ENCODE peak calls at places on chromosomes 5 and 9, in six cellular contexts. Q is IMR-90, V is H9, S is H1, P is neuronal stem cell, O is trophoblast cell. I is an unnamed sample.

GRCh38 chr5:17024686-17025180 is 88.6 kb upstream of the MYO10 start:
- DNase-seq in Q (peak), V (no peak), S (no peak), P (no peak), O (peak), I (peak)

GRCh38 chr5:82332064-82332855 is 54.1 kb upstream of the RPS23 start:
- DNase-seq in Q (no peak), V (no peak), S (no peak), P (no peak), O (no peak), I (peak)

GRCh38 chr5:179801304-179802206 is 5.1 kb downstream of the MGAT4B start:
- DNase-seq in Q (peak), V (peak), S (no peak), P (no peak), O (peak), I (peak)

GRCh38 chr9:133769511-133770075 is 31.4 kb upstream of the SARDH start:
- DNase-seq in Q (no peak), V (peak), S (no peak), P (no peak), O (no peak), I (no peak)

GRCh38 chr9:13728917-13729811 is 449.7 kb upstream of the MPDZ start:
- DNase-seq in Q (peak), V (no peak), S (no peak), P (no peak), O (peak), I (peak)

GRCh38 chr9:135926402-135927194 is 19.3 kb upstream of the CAMSAP1 start:
- DNase-seq in Q (peak), V (no peak), S (no peak), P (no peak), O (peak), I (peak)

GRCh38 chr5:154315196-154315595 is 124.7 kb downstream of the GALNT10 start:
- DNase-seq in Q (no peak), V (no peak), S (no peak), P (no peak), O (peak), I (no peak)

GRCh38 chr9:97749928-97750327 is 52.8 kb upstream of the XPA start:
- DNase-seq in Q (no peak), V (no peak), S (no peak), P (no peak), O (no peak), I (no peak)

GRCh38 chr5:38536968-38537367 is 19.5 kb downstream of the LIFR start:
- DNase-seq in Q (no peak), V (no peak), S (no peak), P (no peak), O (no peak), I (no peak)

GRCh38 chr5:54229041-54229780 is 81.2 kb downstream of the ARL15 start:
- DNase-seq in Q (peak), V (peak), S (no peak), P (peak), O (peak), I (peak)

GRCh38 chr9:35923927-35924763 is 14.9 kb downstream of the SPAAR start:
- DNase-seq in Q (peak), V (no peak), S (no peak), P (no peak), O (peak), I (peak)

GRCh38 chr9:98899399-98900056 is 44.2 kb upstream of the COL15A1 start:
- DNase-seq in Q (peak), V (no peak), S (no peak), P (no peak), O (no peak), I (peak)

GRCh38 chr9:133738039-133738805 is at the start of gene SARDH:
- DNase-seq in Q (peak), V (peak), S (peak), P (peak), O (peak), I (peak)

GRCh38 chr9:17906204-17906840 is 327.5 kb downstream of the SH3GL2 start:
- DNase-seq in Q (no peak), V (peak), S (no peak), P (peak), O (no peak), I (no peak)

GRCh38 chr9:35756275-35756742 is 2.2 kb upstream of the MSMP start:
- DNase-seq in Q (no peak), V (no peak), S (peak), P (no peak), O (no peak), I (no peak)

GRCh38 chr9:89215342-89215741 is 36.7 kb upstream of the SHC3 start:
- DNase-seq in Q (no peak), V (no peak), S (no peak), P (no peak), O (no peak), I (peak)

GRCh38 chr5:123545506-123545905 is 33.5 kb downstream of the CSNK1G3 start:
- DNase-seq in Q (no peak), V (no peak), S (no peak), P (no peak), O (peak), I (peak)

GRCh38 chr9:93620881-93621820 is 44.8 kb downstream of the PHF2 start:
- DNase-seq in Q (no peak), V (no peak), S (no peak), P (no peak), O (no peak), I (no peak)

GRCh38 chr5:76669245-76669644 is 46.0 kb upstream of the F2RL2 start:
- DNase-seq in Q (peak), V (no peak), S (no peak), P (no peak), O (peak), I (no peak)

GRCh38 chr9:130120832-130121231 is 51.4 kb upstream of the NCS1 start:
- DNase-seq in Q (no peak), V (no peak), S (no peak), P (no peak), O (no peak), I (no peak)

GRCh38 chr9:111992523-111992922 is 95.9 kb downstream of the UGCG start:
- DNase-seq in Q (peak), V (no peak), S (no peak), P (no peak), O (peak), I (peak)

GRCh38 chr5:124074500-124074899 is 562.5 kb downstream of the CSNK1G3 start:
- DNase-seq in Q (no peak), V (no peak), S (no peak), P (no peak), O (no peak), I (no peak)

GRCh38 chr9:80501635-80502034 is 929.9 kb downstream of the TLE4 start:
- DNase-seq in Q (peak), V (no peak), S (no peak), P (no peak), O (no peak), I (peak)

GRCh38 chr9:127444921-127445850 is 6.0 kb downstream of the RPL12 start:
- DNase-seq in Q (peak), V (no peak), S (no peak), P (no peak), O (peak), I (no peak)

GRCh38 chr5:85049020-85049419 is 664.3 kb upstream of the EDIL3 start:
- DNase-seq in Q (peak), V (peak), S (no peak), P (peak), O (peak), I (peak)

GRCh38 chr5:180139731-180140626 is 68.4 kb upstream of the RNF130 start:
- DNase-seq in Q (no peak), V (no peak), S (no peak), P (no peak), O (no peak), I (no peak)

GRCh38 chr5:32127759-32128158 is 46.4 kb downstream of the GOLPH3 start:
- DNase-seq in Q (no peak), V (no peak), S (no peak), P (no peak), O (no peak), I (no peak)

GRCh38 chr9:94672811-94673487 is 33.6 kb upstream of the FBP1 start:
- DNase-seq in Q (peak), V (no peak), S (no peak), P (no peak), O (peak), I (peak)

GRCh38 chr9:136433043-136433715 is 6.5 kb downstream of the INPP5E start:
- DNase-seq in Q (no peak), V (no peak), S (no peak), P (no peak), O (no peak), I (no peak)

GRCh38 chr5:38608877-38609276 is 52.4 kb upstream of the LIFR start:
- DNase-seq in Q (no peak), V (no peak), S (no peak), P (no peak), O (no peak), I (no peak)

GRCh38 chr9:86795861-86796497 is 151.3 kb downstream of the GAS1 start:
- DNase-seq in Q (peak), V (no peak), S (no peak), P (no peak), O (peak), I (no peak)

GRCh38 chr5:4674176-4674575 is 466.0 kb upstream of the ADAMTS16 start:
- DNase-seq in Q (no peak), V (no peak), S (no peak), P (no peak), O (no peak), I (no peak)

GRCh38 chr9:117278656-117279055 is 136.2 kb downstream of the ASTN2 start:
- DNase-seq in Q (no peak), V (no peak), S (no peak), P (no peak), O (no peak), I (no peak)

GRCh38 chr9:84600739-84601138 is 68.8 kb upstream of the NTRK2 start:
- DNase-seq in Q (no peak), V (no peak), S (no peak), P (no peak), O (no peak), I (no peak)

GRCh38 chr5:154642499-154643245 is 112.5 kb upstream of the LARP1 start:
- DNase-seq in Q (peak), V (no peak), S (no peak), P (no peak), O (peak), I (peak)

GRCh38 chr9:5628530-5629311 is at the start of gene RIC1:
- DNase-seq in Q (peak), V (peak), S (peak), P (peak), O (peak), I (peak)

GRCh38 chr9:38066907-38067610 is 2.0 kb downstream of the SHB start:
- DNase-seq in Q (no peak), V (no peak), S (no peak), P (no peak), O (peak), I (no peak)

GRCh38 chr9:138123086-138123485 is 245.5 kb downstream of the CACNA1B start:
- DNase-seq in Q (no peak), V (no peak), S (no peak), P (no peak), O (no peak), I (no peak)

GRCh38 chr5:135978212-135978631 is 23.4 kb upstream of the LECT2 start:
- DNase-seq in Q (no peak), V (no peak), S (no peak), P (no peak), O (no peak), I (no peak)

GRCh38 chr5:111348659-111349058 is 124.5 kb downstream of the CAMK4 start:
- DNase-seq in Q (peak), V (no peak), S (no peak), P (no peak), O (no peak), I (no peak)

GRCh38 chr5:111349429-111349828 is 125.2 kb downstream of the CAMK4 start:
- DNase-seq in Q (no peak), V (no peak), S (no peak), P (no peak), O (no peak), I (no peak)

GRCh38 chr5:111353035-111353434 is 128.9 kb downstream of the CAMK4 start:
- DNase-seq in Q (peak), V (no peak), S (no peak), P (no peak), O (no peak), I (no peak)
- H3K14ac ChIP-seq in Q (no peak), V (no peak), S (no peak), P (no peak), O (no peak), I (no peak)

GRCh38 chr5:178622679-178623247 is 4.1 kb downstream of the CLK4 start:
- DNase-seq in Q (no peak), V (no peak), S (no peak), P (no peak), O (no peak), I (no peak)
- H2AK5ac ChIP-seq in Q (no peak), V (no peak), S (no peak), P (no peak), O (no peak), I (no peak)

DNA sequence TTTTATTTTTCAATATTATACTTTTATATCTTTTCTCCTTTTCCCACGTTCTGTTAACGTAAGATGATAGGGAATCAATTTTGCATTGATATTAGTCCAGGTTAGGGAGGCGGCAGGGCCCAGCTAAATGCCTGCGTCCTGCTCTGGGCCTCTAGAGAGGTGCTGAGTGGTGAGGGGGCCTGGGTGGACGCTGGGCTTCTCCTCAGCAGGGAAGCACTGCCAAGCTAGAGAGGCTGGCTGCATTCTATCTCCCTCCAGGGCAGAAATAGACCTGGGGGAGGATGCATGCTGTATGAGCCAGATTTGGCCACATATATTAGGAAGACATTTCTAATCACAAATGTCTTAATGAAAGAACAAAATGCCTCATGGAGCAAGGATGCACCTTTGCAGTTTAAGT is 43.6 kb upstream of the NKX2-5 start:
- DNase-seq in Q (no peak), V (no peak), S (no peak), P (no peak), O (no peak), I (no peak)
- H3K14ac ChIP-seq in Q (no peak), V (no peak), S (no peak), P (no peak), O (no peak), I (no peak)

GRCh38 chr5:138542956-138543729 is at the start of gene ETF1:
- DNase-seq in Q (peak), V (peak), S (peak), P (peak), O (peak), I (peak)
- H2AK5ac ChIP-seq in Q (peak), V (no peak), S (peak), P (peak), O (peak), I (peak)

GRCh38 chr5:172679621-172680212 is 38.7 kb downstream of the NEURL1B start:
- DNase-seq in Q (no peak), V (no peak), S (no peak), P (no peak), O (peak), I (no peak)

GRCh38 chr5:172676914-172677475 is 35.9 kb downstream of the NEURL1B start:
- DNase-seq in Q (no peak), V (no peak), S (no peak), P (no peak), O (no peak), I (no peak)

GRCh38 chr5:172681421-172681820 is 40.4 kb downstream of the NEURL1B start:
- DNase-seq in Q (no peak), V (no peak), S (no peak), P (no peak), O (no peak), I (no peak)

GRCh38 chr5:172680921-172681320 is 39.9 kb downstream of the NEURL1B start:
- DNase-seq in Q (no peak), V (no peak), S (no peak), P (no peak), O (no peak), I (no peak)

GRCh38 chr5:172678902-172679301 is 37.8 kb downstream of the NEURL1B start:
- DNase-seq in Q (no peak), V (no peak), S (no peak), P (no peak), O (no peak), I (no peak)
- H3K14ac ChIP-seq in Q (no peak), V (no peak), S (no peak), P (no peak), O (no peak), I (no peak)

I was measured in mesenchymal stem cell.